ENCODE peak calls at places on chromosomes 3 and 15, in four cellular contexts. E, U, T and W are unnamed samples. For H3F3A and H3K27me3, the result is how much of the 10 kb centered on the place peaks cover.

GRCh38 chr15:28191832-28192231 is 92.7 kb upstream of the OCA2 start:
- DNase-seq in T (no peak), U (peak), E (no peak), W (peak)

GRCh38 chr15:99925661-99926461 is 192.6 kb upstream of the LYSMD4 start:
- DNase-seq in E (peak), T (peak), U (peak), W (peak)

GRCh38 chr3:127546970-127547733 is 43.4 kb downstream of the TPRA1 start:
- DNase-seq in U (peak), T (no peak), E (no peak), W (peak)

GRCh38 chr3:71721721-71722157 is 3.5 kb downstream of the EIF4E3 start:
- DNase-seq in T (no peak), E (no peak), U (no peak), W (no peak)

GRCh38 chr3:69712244-69712643 is 27.0 kb upstream of the MITF start:
- DNase-seq in E (no peak), U (no peak), T (no peak), W (no peak)

GRCh38 chr3:30611613-30612421 is 5.4 kb downstream of the TGFBR2 start:
- DNase-seq in T (no peak), U (no peak), E (peak), W (no peak)

GRCh38 chr3:99578339-99578970 is 59.9 kb upstream of the COL8A1 start:
- DNase-seq in U (no peak), T (no peak), E (no peak), W (no peak)

GRCh38 chr3:134377896-134378295 is 3.6 kb upstream of the AMOTL2 start:
- DNase-seq in U (peak), T (no peak), E (no peak), W (no peak)

GRCh38 chr3:47897954-47898353 is 95.0 kb downstream of the DHX30 start:
- DNase-seq in U (no peak), E (no peak), T (no peak), W (no peak)

GRCh38 chr3:13780432-13781173 is 99.3 kb downstream of the WNT7A start:
- DNase-seq in U (no peak), T (no peak), E (no peak), W (no peak)

GRCh38 chr3:84978833-84979232 is 20.0 kb downstream of the CADM2 start:
- DNase-seq in T (no peak), E (no peak), U (no peak), W (no peak)

GRCh38 chr3:129003578-129004112 is 2.5 kb downstream of the EFCC1 start:
- DNase-seq in T (peak), U (peak), E (peak), W (peak)

GRCh38 chr15:76349301-76350070 is 12.9 kb downstream of the ISL2 start:
- DNase-seq in T (no peak), U (no peak), E (peak), W (no peak)

GRCh38 chr3:168096210-168096795 is 579 bp upstream of the GOLIM4 start:
- DNase-seq in T (peak), E (peak), U (peak), W (peak)

GRCh38 chr15:52673734-52674133 is 5.5 kb downstream of the ATOSA start:
- DNase-seq in U (no peak), E (no peak), T (no peak), W (no peak)

GRCh38 chr15:70324001-70324974 is 226.6 kb upstream of the TLE3 start:
- DNase-seq in E (peak), U (no peak), T (peak), W (peak)

GRCh38 chr3:71305246-71306206 is 278.0 kb downstream of the FOXP1 start:
- DNase-seq in U (peak), E (peak), T (no peak), W (no peak)

GRCh38 chr3:138434276-138434874 is at the start of gene ESYT3:
- DNase-seq in U (peak), E (peak), T (peak), W (peak)

GRCh38 chr3:45774581-45775505 is 21.5 kb downstream of the SLC6A20 start:
- DNase-seq in U (no peak), E (no peak), T (no peak), W (no peak)

GRCh38 chr3:151101270-151101954 is 15.9 kb downstream of the MED12L start:
- DNase-seq in U (no peak), T (no peak), E (no peak), W (peak)

DNA sequence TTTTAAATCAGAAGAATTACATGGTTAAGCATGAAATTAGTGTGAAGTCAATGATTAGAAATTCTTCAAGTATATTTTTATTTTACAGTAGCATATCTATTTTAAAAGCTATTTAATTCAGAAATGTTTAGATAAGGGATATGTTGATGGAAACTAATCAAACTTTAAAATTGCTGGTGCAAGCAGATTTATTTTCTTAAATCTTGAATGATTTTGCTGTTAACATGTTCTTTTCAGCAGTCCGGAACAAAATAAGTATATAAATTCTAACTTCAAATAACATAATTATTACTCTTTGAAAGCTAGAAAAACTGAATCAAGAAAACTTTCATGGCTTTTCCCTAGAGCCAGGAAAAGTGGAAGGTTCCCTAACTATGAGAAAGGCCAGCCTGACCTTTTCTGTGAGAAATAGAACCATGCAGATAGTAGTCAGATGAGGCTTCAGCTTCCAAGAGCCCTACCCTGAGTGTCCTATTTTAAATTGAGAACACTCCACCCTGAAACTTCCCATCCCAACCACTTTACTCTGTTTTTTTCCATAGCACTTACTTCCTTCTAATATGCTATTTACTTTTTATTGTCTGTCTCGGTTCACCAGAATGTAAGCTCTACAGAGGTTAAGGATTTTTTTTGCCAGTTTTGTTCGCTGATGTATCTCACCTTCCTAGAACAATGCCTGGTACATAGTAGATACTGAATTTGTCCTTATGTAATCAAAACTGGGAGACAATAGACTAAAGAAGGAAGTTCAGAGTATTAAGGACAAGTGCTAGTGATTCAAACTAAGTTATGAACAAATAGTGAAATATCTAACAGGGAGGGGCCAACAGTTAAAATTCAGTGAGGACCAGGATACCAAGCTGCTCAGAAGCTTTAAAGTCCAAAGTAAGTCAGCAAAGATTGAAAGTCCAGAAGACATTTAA is 66.8 kb downstream of the CD200R1L start:
- DNase-seq in U (no peak), E (no peak), T (no peak), W (no peak)
- H3F3A ChIP-seq in U (under half), E (under half), T (half or more), W (under half)

GRCh38 chr3:172844428-172844827 is 93.9 kb downstream of the ECT2 start:
- DNase-seq in T (no peak), U (no peak), E (no peak), W (no peak)

GRCh38 chr3:172848910-172849309 is 98.4 kb downstream of the ECT2 start:
- DNase-seq in E (no peak), U (no peak), T (no peak), W (no peak)

GRCh38 chr3:172846706-172847105 is 96.2 kb downstream of the ECT2 start:
- DNase-seq in E (peak), U (no peak), T (no peak), W (no peak)

GRCh38 chr3:172846103-172846561 is 95.6 kb downstream of the ECT2 start:
- DNase-seq in E (no peak), U (no peak), T (no peak), W (no peak)

GRCh38 chr3:172847292-172847691 is 96.8 kb downstream of the ECT2 start:
- DNase-seq in U (no peak), E (no peak), T (no peak), W (no peak)
- H3K27me3 ChIP-seq in U (under half), E (under half), T (under half), W (under half)

DNA sequence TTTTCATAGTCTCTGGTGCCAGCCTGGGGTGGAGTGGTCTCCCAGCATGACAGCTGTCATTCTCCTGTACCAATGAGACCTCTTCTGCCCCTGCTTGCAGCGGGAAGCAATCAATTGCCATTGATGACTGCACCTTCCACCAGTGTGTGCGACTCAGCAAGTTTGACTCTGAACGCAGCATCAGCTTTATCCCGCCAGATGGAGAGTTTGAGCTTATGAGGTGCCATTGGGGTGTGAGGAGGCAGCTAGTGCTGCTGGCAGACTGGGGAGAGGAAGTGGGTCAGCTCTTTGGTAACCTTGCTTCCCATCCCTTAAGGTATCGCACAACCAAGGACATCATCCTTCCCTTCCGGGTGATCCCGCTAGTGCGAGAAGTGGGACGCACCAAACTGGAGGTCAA is 4.4 kb upstream of the ABCF3 start:
- DNase-seq in T (no peak), U (no peak), E (no peak), W (no peak)
- H3F3A ChIP-seq in T (under half), U (under half), E (under half), W (under half)

GRCh38 chr3:50410185-50410584 is 50.9 kb upstream of the TMEM115 start:
- DNase-seq in E (no peak), T (no peak), U (no peak), W (no peak)
- H3K27me3 ChIP-seq in E (under half), T (under half), U (under half), W (under half)

DNA sequence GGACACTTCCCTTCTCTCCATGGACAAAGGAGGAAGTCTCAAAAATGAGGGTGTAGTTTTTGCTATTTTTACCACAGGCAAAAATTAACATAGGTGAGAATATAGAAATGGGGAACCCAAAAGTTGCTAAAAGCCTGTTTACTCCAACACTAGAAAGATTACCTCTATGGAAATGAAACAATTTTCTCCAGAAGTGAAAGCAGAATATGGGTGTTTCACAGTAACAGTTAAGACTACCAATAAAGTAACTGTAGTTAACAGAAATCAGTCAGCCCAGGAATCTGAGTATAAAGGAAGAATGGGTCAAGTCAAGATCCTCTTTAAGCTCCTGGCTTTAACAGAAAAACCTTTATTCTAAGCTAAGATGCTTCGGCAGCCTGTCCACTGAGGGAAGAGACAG is 9.3 kb downstream of the TRA2B start:
- DNase-seq in E (no peak), T (no peak), U (peak), W (no peak)
- H3F3A ChIP-seq in E (under half), T (half or more), U (under half), W (under half)

DNA sequence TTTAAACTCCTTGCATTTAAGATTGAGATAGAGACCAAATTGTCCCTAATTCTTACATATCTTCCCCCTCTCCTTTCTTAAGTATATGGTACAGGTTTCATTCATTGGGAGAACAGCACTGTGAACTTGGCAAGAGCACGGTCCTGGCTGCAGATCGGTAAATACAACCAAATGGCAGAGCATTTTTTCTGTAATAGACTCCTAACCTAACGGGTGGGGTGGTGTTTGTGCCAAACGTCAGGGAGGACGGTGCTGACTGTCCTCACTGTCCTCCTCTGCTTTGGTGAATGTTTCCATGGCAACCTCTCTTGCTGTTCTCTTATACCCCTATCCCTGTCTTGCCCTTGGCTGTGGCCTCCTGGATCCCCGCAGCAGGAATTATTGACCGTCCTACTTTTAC is 275.2 kb upstream of the C2CD4B start:
- DNase-seq in T (no peak), U (no peak), E (no peak), W (no peak)
- H3K27me3 ChIP-seq in T (under half), U (under half), E (under half), W (under half)

GRCh38 chr3:152282813-152283212 is 14.1 kb downstream of the MBNL1 start:
- DNase-seq in T (no peak), U (no peak), E (no peak), W (no peak)
- H3F3A ChIP-seq in T (under half), U (under half), E (under half), W (under half)

DNA sequence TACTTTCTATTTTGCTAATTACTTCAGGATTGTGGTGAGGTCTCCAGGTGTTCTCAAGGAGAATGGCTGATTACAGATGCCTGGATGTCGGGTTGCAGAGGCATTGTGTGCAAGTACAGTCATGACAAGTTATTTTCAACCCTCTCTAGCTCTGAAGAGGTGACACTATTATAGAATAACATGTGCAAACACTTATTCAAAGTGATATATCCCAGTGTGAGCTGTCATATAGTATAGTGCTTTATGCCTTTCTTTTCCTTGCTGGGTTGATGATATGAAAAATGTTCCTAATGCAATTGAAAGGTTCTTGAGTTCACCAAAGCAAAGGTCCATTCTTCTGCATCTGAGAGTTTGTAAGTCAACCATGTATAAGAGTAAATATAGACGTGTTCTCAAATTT is 167.2 kb downstream of the SPATA16 start:
- DNase-seq in U (no peak), E (no peak), T (no peak), W (no peak)
- H3K27me3 ChIP-seq in U (under half), E (under half), T (under half), W (under half)

DNA sequence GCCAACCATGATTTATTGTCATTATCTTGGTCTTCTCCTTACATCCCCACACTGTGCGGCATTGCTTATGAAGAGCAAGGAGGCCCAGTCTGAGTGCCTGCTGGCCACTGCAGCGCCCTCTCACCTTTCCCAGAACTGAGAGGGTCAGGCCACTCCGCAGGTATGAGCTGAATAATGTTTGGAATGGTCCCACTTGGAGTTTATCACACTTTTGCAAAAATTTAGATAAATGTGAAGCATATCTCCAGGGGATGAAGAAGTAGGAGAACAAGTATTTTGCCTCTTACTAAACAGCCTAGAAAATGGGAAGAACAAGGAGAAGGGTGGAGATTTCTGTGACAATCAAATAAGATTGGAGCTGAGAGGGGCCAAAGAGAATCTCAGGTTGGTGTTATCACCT is 74.4 kb upstream of the GSK3B start:
- DNase-seq in E (no peak), U (no peak), T (no peak), W (no peak)
- H3F3A ChIP-seq in E (under half), U (under half), T (under half), W (under half)

GRCh38 chr3:147407495-147408179 is 1.3 kb upstream of the ZIC4 start:
- DNase-seq in E (no peak), T (no peak), U (peak), W (no peak)

GRCh38 chr3:147406255-147407023 is at the start of gene ZIC4:
- DNase-seq in E (no peak), U (peak), T (no peak), W (no peak)

GRCh38 chr3:147408180-147409105 is 722 bp upstream of the ZIC1 start:
- DNase-seq in E (no peak), T (no peak), U (peak), W (no peak)

GRCh38 chr3:147405552-147406254 is 640 bp downstream of the ZIC4 start:
- DNase-seq in U (peak), T (no peak), E (no peak), W (no peak)

GRCh38 chr3:147407107-147407494 is 758 bp upstream of the ZIC4 start:
- DNase-seq in E (no peak), U (peak), T (no peak), W (no peak)
- H3K27me3 ChIP-seq in E (half or more), U (half or more), T (under half), W (half or more)